ENCODE peak calls at places on chromosomes 11 and 22, in four cellular contexts. E, J, G and L are unnamed samples.
A peak's percentile ranks its signal among the peaks of the same experiment; 100 is the strongest.

GRCh38 chr11:79456501-79456900 is 15.7 kb upstream of the TENM4 start:
- DNase-seq in J (no peak), E (no peak), G (no peak), L (no peak)

GRCh38 chr11:73147771-73148681 is 5.9 kb upstream of the FCHSD2 start:
- DNase-seq in G (no peak), E (no peak), J (peak; percentile 77), L (no peak)

GRCh38 chr11:85803920-85804319 is 7.0 kb downstream of the SYTL2 start:
- DNase-seq in J (no peak), G (no peak), E (no peak), L (no peak)

GRCh38 chr11:2440646-2441045 is 3.7 kb downstream of the TRPM5 start:
- DNase-seq in E (no peak), J (peak; percentile 18), G (no peak), L (no peak)

GRCh38 chr22:36301384-36301828 is 48.5 kb downstream of the APOL1 start:
- DNase-seq in J (peak; percentile 72), G (peak; percentile 52), E (peak; percentile 82), L (peak; percentile 48)

GRCh38 chr22:30356392-30357230 is at the start of the genes CCDC157 and SF3A1:
- DNase-seq in G (peak; percentile 88), E (peak; percentile 93), J (peak; percentile 92), L (peak; percentile 81)

GRCh38 chr22:46267431-46268279 is at the start of gene TTC38:
- DNase-seq in J (peak; percentile 96), E (no peak), G (peak; percentile 72), L (peak; percentile 8)

GRCh38 chr11:65377777-65378176 is 4.7 kb downstream of the SLC25A45 start:
- DNase-seq in G (no peak), E (no peak), J (no peak), L (no peak)

GRCh38 chr11:99773646-99774045 is 752.9 kb downstream of the CNTN5 start:
- DNase-seq in J (no peak), E (no peak), G (no peak), L (no peak)

GRCh38 chr22:32985899-32986772 is 72.0 kb downstream of the SYN3 start:
- DNase-seq in J (peak; percentile 37), G (peak; percentile 73), E (peak; percentile 63), L (no peak)
- TF ChIP-seq CTCF in J (peak; percentile 90), G (peak; percentile 90), E (peak; percentile 83), L (peak; percentile 95)

DNA sequence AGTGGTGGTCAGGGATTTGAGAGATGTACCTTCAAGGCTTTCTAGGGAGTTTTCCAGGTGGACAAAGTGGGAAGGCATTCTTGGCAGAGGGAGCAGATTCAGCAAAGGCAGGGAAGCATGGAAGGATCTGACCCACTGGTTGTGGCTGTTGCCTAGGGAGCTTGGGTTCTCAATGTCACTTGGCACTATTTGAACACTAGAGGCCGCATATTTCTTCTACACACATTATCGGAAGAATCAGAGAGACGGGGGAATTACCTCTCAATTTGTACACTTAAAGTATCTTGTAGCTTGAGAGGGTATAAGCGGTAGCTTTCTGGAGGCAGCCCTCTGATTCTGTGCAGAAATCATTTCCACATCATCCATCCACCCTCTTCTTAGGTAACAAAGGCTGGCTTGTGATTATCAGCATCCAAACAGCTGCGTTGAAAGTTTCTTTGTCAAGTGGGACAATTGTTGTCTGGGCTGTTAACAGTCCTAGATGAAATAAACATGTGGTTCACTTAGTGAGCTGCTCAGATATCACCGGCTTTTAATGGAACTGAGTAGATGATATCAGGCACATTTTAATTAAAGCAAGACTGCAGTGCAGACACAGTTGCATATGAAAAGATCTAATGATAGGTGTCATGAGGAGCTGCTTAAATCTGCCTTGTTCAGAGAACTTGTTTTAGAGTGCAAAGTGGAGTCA is 2.6 kb downstream of the NELL1 start:
- DNase-seq in J (no peak), G (peak; percentile 2), E (no peak), L (no peak)
- TF ChIP-seq CTCF in J (peak; percentile 26), G (no peak), E (peak; percentile 10), L (peak; percentile 39)

DNA sequence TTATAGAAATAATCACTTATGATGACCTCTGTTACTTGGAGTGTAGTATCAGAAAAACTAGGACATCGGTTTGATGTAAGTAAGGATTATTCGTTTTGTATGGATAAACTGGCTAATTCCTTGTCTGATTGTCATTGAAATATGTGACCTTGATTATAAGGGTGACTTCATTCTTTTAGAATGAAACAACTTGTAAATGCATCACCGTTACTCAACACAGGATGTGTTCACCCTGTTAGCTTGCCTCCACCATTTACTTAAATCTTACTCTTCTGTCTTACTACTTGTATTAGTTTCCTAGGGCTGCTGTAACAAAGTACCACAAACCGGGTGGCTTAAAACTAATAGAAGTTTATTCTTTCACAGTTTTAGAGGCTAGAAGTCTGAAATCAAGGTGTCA is 7.9 kb downstream of the SFI1 start:
- DNase-seq in G (peak; percentile 39), E (no peak), J (no peak), L (no peak)
- TF ChIP-seq CTCF in G (no peak), E (no peak), J (no peak), L (no peak)

GRCh38 chr11:68855205-68855978 is 13.7 kb upstream of the CPT1A start:
- DNase-seq in J (peak; percentile 74), G (peak; percentile 34), E (no peak), L (no peak)
- TF ChIP-seq CTCF in J (peak; percentile 12), G (peak; percentile 49), E (no peak), L (no peak)

DNA sequence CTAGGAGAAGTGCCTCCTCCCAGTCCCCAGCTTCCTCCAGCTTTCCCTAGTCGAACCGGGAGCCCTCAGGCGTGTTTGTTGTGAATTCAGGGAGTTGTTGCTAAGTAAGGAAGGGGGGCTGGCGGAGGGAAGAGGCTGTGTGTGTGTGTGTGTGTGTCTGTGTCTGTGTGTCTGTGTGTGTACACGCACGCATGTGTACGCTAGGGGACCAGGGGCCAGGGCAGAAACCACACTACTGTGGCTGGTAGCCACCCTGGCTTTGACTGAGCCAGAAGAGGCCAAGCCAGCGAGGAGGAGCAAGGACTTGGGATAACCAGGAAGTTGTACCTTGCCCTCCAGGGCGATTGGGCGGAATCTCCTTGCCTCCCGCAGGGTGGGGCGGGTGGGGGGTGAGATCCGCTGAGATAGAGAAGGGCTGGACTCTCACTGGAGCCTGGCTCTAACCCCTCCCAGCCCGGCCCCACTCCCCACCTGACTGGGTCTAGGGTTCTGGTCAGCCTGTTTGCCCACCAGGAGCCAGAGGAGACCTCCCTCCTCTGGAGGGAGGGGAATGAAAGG is 7.5 kb downstream of the BCL9L start:
- DNase-seq in G (peak; percentile 97), E (no peak), J (peak; percentile 80), L (peak; percentile 84)
- TF ChIP-seq CTCF in G (no peak), E (no peak), J (no peak), L (no peak)

GRCh38 chr11:44125598-44125997 is 30.1 kb downstream of the EXT2 start:
- DNase-seq in J (no peak), G (no peak), E (no peak), L (no peak)

GRCh38 chr11:44116433-44116832 is 21.0 kb downstream of the EXT2 start:
- DNase-seq in E (no peak), J (no peak), G (no peak), L (no peak)

GRCh38 chr11:44120169-44120568 is 24.7 kb downstream of the EXT2 start:
- DNase-seq in G (no peak), E (no peak), J (no peak), L (no peak)
- TF ChIP-seq CTCF in G (peak; percentile 64), E (peak; percentile 51), J (peak; percentile 23), L (peak; percentile 61)

DNA sequence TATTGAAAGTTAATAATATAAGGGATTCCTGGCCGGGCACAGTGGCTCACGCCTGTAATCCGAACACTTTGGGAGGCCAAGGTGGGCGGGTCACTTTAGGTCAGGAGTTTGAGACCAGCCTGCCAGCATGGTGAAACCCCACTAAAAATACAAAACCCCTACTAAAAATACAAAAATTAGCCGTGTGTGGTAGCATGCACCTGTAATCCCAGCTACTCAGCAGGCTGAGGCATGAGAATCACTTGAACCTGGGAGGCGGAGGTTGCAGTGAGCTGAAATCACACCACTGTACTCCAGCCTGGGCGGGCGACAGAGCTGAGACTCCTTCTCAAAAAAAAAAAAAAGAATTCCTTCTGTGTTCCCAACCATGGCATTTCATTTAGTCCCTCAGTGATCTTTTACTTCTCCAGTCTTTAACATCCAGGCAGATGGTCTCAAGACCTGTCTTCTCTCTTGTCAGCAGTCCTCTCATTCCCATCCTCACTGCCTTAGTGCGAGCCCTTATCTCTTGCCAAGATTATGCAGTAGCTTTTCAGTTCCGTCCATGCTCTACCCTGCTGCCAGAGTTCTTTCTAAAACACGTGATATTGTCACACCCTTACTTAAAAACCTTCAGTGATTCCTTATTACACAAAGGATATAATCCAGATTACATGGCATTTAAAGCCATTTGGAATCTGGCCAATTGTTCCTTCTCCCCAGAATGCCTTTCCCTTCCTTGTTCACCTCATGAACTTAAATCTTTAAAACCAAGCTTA is 17.9 kb downstream of the RTN3 start:
- DNase-seq in J (no peak), G (no peak), E (no peak), L (no peak)
- TF ChIP-seq CTCF in J (no peak), G (no peak), E (no peak), L (no peak)

GRCh38 chr11:44484211-44484610 is 81.3 kb upstream of the CD82 start:
- DNase-seq in J (no peak), G (peak; percentile 27), E (peak; percentile 1), L (no peak)
- TF ChIP-seq CTCF in J (peak; percentile 36), G (peak; percentile 74), E (peak; percentile 51), L (peak; percentile 56)

GRCh38 chr22:37636186-37636948 is 3.1 kb upstream of the SH3BP1 start:
- DNase-seq in J (no peak), G (peak; percentile 80), E (no peak), L (no peak)
- TF ChIP-seq CTCF in J (no peak), G (peak; percentile 65), E (peak; percentile 42), L (peak; percentile 30)